ENCODE peak calls at places on chromosomes 11 and 22, in six cellular contexts. V, E, Q, M, C and I are unnamed samples.

GRCh38 chr22:46721716-46722115 is 16.3 kb downstream of the CERK start:
- DNase-seq in Q (no peak), E (no peak), V (no peak), M (no peak), C (no peak), I (no peak)

GRCh38 chr22:23553922-23554870 is 25.9 kb downstream of the IGLL1 start:
- DNase-seq in C (no peak), M (no peak), E (no peak), Q (no peak), V (no peak), I (no peak)

GRCh38 chr11:113387605-113388211 is at the start of gene ANKK1:
- DNase-seq in E (no peak), V (no peak), Q (no peak), M (no peak), C (no peak), I (no peak)

GRCh38 chr11:118914178-118914918 is 11.4 kb downstream of the BCL9L start:
- DNase-seq in V (peak), Q (no peak), C (peak), E (no peak), M (no peak), I (peak)

GRCh38 chr11:126318642-126319373 is 14.9 kb downstream of the DCPS start:
- DNase-seq in C (no peak), E (peak), M (no peak), Q (no peak), V (no peak), I (peak)

GRCh38 chr11:76284161-76284560 is 77.9 kb upstream of the WNT11 start:
- DNase-seq in C (no peak), V (no peak), M (no peak), Q (no peak), E (no peak), I (no peak)

GRCh38 chr11:41334007-41334933 is 125.2 kb downstream of the LRRC4C start:
- DNase-seq in M (no peak), V (no peak), C (no peak), Q (no peak), E (no peak), I (no peak)

GRCh38 chr11:80914311-80914710 is 1473.5 kb upstream of the TENM4 start:
- DNase-seq in E (no peak), M (no peak), V (no peak), C (no peak), Q (no peak), I (no peak)

GRCh38 chr11:72081184-72081644 is 564 bp downstream of the LRRC51 start:
- DNase-seq in Q (no peak), C (no peak), V (no peak), E (no peak), M (no peak), I (no peak)

GRCh38 chr11:118010738-118011461 is 24.7 kb downstream of the IL10RA start:
- DNase-seq in C (no peak), E (peak), Q (no peak), V (no peak), M (peak), I (peak)

GRCh38 chr22:49770454-49771265 is 57.0 kb downstream of the BRD1 start:
- DNase-seq in V (no peak), C (no peak), Q (no peak), M (no peak), E (no peak), I (no peak)

GRCh38 chr11:80916180-80916811 is 1475.5 kb upstream of the TENM4 start:
- DNase-seq in M (no peak), V (no peak), E (no peak), C (no peak), Q (no peak), I (no peak)

GRCh38 chr11:1234771-1235614 is 12.1 kb downstream of the MUC5B start:
- DNase-seq in C (no peak), M (no peak), V (no peak), E (no peak), Q (no peak), I (no peak)

GRCh38 chr11:32052218-32052617 is 38.7 kb upstream of the RCN1 start:
- DNase-seq in C (peak), V (peak), Q (peak), E (no peak), M (peak), I (peak)

GRCh38 chr22:47602732-47603131 is 840.3 kb downstream of the TBC1D22A start:
- DNase-seq in E (no peak), M (no peak), C (no peak), V (no peak), Q (no peak), I (no peak)

GRCh38 chr11:102317768-102318103 is 452 bp downstream of the BIRC3 start:
- DNase-seq in E (no peak), C (no peak), M (no peak), Q (no peak), V (no peak), I (no peak)

GRCh38 chr22:48576333-48577013 is 1251.2 kb downstream of the BRD1 start:
- DNase-seq in Q (no peak), V (no peak), C (no peak), E (no peak), M (no peak), I (peak)

GRCh38 chr11:129239207-129239606 is 47.1 kb upstream of the ARHGAP32 start:
- DNase-seq in V (no peak), M (no peak), Q (no peak), C (no peak), E (no peak), I (no peak)

GRCh38 chr11:72621008-72621610 is 53.1 kb downstream of the PDE2A start:
- DNase-seq in E (no peak), V (no peak), M (no peak), Q (no peak), C (no peak), I (no peak)

GRCh38 chr11:45384016-45384415 is 97.9 kb upstream of the SYT13 start:
- DNase-seq in E (no peak), Q (no peak), M (no peak), V (no peak), C (no peak), I (no peak)

GRCh38 chr11:45384711-45385241 is 98.6 kb upstream of the SYT13 start:
- DNase-seq in V (no peak), Q (no peak), E (no peak), M (no peak), C (no peak), I (no peak)

GRCh38 chr11:45379162-45379863 is 93.2 kb upstream of the SYT13 start:
- DNase-seq in Q (no peak), M (no peak), E (no peak), V (no peak), C (no peak), I (no peak)

GRCh38 chr11:45383229-45383628 is 97.1 kb upstream of the SYT13 start:
- DNase-seq in E (no peak), V (no peak), C (no peak), Q (no peak), M (no peak), I (peak)

DNA sequence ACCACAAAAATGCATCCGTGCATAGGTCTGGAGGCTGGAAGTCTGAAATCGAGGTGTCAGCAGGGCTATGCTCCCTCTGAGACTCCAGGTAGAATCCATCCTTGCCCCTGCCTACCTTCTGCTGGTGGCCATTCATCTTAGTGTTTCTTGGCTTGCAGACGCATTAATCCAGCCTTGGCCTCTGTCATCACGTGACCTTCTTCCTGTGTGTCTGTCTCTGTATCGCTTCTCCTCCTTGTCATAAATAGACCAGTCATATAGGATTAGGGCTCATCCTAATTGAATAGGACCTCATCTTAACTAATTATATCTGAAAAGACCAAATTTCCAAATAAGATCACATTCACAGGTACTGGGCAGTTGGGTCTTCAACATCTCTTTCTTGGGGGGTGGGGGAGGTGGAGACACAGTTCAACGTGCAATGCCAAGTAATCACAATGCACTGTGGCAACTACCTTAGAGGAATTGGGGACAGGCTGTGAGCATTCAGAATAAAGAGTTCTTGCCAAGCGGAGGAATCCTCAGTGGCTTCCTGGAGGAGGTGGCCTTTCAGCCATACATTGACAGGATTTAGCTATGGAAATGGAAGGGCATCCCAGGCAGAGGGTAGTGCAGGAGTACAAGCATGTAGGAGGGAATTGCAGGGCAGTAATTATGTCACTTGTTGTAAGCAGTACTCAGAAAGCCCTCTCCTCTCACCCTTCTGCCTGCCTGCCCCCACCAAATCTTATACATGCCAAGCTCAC is 96.2 kb upstream of the SYT13 start:
- DNase-seq in Q (no peak), E (no peak), M (no peak), C (no peak), V (no peak), I (no peak)
- TF ChIP-seq MYC in Q (no peak), E (no peak), M (no peak), C (no peak), V (no peak), I (no peak)

GRCh38 chr11:121426476-121427454 is 25.3 kb upstream of the SORL1 start:
- DNase-seq in Q (no peak), M (peak), V (no peak), E (no peak), C (no peak), I (peak)
- H3K4me3 ChIP-seq in Q (no peak), M (no peak), V (peak), E (peak), C (peak), I (peak)

GRCh38 chr11:67288452-67289225 is 464 bp upstream of the ANKRD13D start:
- DNase-seq in E (peak), M (peak), Q (peak), C (peak), V (peak), I (peak)
- TF ChIP-seq POLR2A in E (peak), M (peak), Q (no peak), C (no peak), V (peak), I (peak)

DNA sequence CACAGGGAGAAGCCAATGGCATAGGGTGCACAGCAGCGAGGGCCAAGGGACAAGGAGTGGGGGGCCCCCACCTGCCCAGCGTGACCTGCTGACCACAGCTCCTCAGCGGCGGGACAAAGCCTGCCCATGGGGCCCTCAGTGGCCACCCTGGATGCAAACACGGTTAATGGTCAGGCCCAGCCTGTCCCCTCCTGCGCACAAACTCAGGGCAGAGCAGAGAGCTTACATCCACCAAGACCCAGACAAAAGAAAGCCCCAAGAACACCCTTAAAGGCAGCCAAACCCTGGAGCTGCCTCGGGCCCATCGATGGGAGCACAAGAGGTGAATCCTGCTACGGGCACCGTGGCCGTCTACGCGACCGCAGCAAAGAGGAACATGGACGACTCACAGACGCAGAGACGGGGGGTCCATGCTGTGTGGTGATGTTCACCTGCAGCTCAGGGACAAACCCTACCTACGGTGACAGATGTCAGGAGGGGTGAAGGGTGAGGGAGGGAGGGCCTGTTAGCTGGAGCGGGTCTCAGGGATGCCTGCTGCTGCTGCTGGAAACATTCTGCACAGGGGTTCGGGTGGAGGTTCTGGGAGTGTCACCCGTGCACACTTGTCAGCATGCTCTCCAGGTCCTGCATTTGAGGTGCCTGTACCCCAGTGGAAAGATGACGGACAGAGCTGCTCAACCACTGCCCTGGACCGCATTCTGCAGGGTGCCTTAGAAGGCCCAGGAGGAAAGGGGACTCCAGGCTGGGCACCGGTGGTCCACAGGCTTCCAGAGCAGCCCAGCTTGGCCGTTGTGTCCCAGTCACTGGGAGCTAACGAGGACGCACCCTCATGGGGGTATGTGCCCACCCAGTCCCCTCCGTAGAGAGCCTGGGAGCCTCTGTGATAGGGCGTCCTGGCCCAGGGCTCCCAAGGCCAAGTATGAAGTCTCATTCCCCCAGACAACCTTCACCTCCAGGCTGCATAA is 11.6 kb downstream of the ASCL2 start:
- DNase-seq in C (no peak), V (no peak), M (no peak), Q (no peak), E (no peak), I (no peak)
- TF ChIP-seq MYC in C (no peak), V (no peak), M (no peak), Q (no peak), E (no peak), I (no peak)

DNA sequence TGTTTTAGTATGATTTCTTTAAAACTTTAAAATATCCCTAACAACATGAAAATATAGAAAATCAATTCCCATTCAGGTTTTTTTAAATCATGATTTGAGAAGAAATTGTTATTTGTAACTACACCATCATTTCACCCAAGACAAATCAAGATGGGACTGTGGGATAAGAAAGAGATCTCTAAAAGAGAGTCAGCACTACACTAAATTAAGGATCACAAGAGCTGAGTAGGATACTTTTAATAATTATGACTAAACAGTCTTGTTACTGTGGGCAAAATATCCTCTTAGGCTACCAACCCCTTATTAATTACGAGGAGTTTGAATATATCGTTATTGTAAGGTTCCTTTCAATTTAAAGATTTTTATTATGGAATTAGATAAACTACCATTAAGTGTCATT is 3.0 kb downstream of the GAS2 start:
- DNase-seq in E (no peak), M (no peak), V (no peak), Q (no peak), C (no peak), I (no peak)
- H3K4me3 ChIP-seq in E (no peak), M (no peak), V (no peak), Q (no peak), C (no peak), I (no peak)

GRCh38 chr22:30196141-30196866 is 50.3 kb downstream of the LIF start:
- DNase-seq in Q (peak), M (peak), C (peak), E (peak), V (peak), I (peak)
- TF ChIP-seq POLR2A in Q (no peak), M (no peak), C (no peak), E (no peak), V (no peak), I (no peak)

DNA sequence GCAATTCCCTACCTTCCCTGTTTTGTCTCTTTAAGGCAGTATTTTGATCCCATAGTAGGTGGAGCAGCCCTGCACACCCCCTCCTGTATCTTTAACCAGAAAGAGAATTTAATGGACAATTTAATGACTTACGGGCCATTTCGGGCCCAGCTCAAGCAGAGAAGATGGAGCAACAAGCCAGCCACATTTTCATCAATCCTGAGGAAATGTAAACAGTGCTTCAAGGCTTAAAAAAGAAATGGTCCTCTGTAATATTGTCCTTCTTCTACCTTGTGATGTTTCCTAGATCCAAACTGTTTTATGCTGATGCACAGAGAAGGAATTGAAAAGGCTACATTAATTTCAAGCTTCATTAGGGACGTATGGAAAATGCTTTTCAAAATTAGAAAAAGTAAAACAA is 88.6 kb downstream of the MTMR3 start:
- DNase-seq in E (no peak), C (no peak), Q (no peak), M (no peak), V (no peak), I (no peak)
- TF ChIP-seq MYC in E (no peak), C (no peak), Q (no peak), M (no peak), V (no peak), I (no peak)

GRCh38 chr11:116501728-116502127 is 271.1 kb downstream of the BUD13 start:
- DNase-seq in M (no peak), V (no peak), C (no peak), E (no peak), Q (no peak), I (no peak)
- H3K4me3 ChIP-seq in M (no peak), V (no peak), C (no peak), E (no peak), Q (no peak), I (no peak)

GRCh38 chr11:74256370-74257133 is 54.9 kb downstream of the P4HA3 start:
- DNase-seq in V (no peak), E (no peak), Q (no peak), C (peak), M (no peak), I (no peak)

GRCh38 chr11:74253361-74253760 is 58.1 kb downstream of the P4HA3 start:
- DNase-seq in M (no peak), E (no peak), V (no peak), C (no peak), Q (peak), I (no peak)

GRCh38 chr11:74257934-74258553 is 53.4 kb downstream of the P4HA3 start:
- DNase-seq in V (peak), C (no peak), E (no peak), M (no peak), Q (peak), I (no peak)

DNA sequence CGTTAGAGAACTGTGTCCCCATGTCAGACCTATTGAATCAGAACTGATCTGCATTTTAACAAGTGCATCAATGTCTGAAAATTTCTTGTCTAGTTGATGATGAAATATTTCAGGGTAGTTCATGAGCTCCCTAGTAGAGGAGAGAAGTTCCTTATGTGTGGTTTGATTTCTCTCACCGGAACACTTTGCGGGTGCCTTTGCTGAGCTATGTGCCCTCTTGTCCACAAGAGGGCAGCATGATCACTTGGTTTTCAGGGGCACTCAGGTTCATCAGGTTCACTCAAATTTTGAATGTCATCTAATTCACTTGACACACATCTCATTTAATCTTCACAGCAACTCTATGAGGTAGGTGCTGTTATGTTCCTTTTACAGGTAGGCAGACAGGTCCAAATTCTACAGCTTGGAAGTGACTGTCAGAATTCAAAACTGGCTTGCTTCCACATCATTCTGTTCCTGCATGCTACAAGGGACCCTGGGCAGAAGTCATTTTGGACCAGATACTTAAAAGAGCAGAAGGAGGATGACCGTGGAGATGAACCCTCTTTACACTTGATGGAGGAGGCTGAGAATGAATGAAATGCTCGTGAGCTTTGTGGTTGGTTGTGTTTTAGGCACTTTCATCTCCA is 55.6 kb downstream of the P4HA3 start:
- DNase-seq in C (peak), E (no peak), V (peak), M (peak), Q (peak), I (peak)
- TF ChIP-seq POLR2A in C (no peak), E (no peak), V (no peak), M (no peak), Q (no peak), I (no peak)

DNA sequence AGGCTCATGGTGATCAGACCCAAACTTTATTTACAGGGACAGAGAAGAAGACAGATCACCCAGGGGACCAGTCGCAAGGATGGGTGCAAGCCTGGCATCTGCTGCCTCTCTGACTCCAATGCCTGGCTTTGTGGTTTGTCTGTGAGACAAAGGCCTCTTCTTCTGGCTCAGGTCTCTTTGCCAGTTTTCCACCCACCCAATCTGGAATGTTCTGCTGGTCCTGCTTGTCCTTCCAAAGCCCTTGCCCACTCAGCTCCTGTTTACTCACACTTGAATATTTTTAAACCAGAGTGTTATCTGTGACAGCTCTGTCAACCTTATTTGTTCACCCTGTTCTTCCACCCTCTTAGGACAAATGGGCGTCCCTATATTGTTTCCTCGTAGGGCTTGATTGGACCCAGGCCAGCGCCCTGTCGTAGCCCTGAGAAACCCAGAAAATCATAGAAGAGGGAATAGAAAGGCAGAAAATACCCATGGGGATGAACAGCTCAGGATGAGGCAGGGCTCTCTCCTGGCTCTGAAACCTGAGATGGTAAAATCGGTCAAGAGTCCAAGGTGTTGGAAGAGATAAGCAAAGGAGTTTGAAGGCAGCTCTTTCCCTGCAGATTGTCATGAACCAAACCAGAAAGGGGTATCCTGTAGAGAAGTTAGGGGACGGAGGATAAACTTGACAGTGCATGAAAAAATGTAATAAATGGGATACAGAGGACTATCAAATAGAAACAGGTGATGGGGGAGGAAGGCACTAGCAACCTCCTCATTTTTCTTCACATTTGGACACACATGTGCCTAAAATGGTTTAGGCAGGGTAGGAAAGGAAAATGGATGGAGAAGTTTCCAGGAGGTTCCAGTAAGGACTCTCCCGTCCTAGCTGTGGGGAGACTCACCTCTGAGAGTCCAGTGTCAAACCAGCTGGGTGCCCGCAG is 670 bp downstream of the CRYAB start:
- DNase-seq in E (no peak), V (no peak), C (no peak), M (peak), Q (no peak), I (no peak)
- TF ChIP-seq MYC in E (no peak), V (no peak), C (no peak), M (no peak), Q (no peak), I (no peak)